ENCODE peak calls at places on chromosome 15, in five cellular contexts. D, L, Z, W and F are unnamed samples. For H3K4me1, the result is how much of the 10 kb centered on the place peaks cover.

GRCh38 chr15:69609776-69610175 is 157.2 kb downstream of the RPLP1 start:
- DNase-seq in Z (no peak), L (no peak), D (no peak), W (no peak), F (no peak)

GRCh38 chr15:44775923-44776322 is 39.6 kb downstream of the TRIM69 start:
- DNase-seq in D (no peak), Z (peak), W (no peak), L (no peak), F (peak)

GRCh38 chr15:63858881-63859280 is 25.1 kb upstream of the HERC1 start:
- DNase-seq in Z (peak), L (no peak), D (no peak), W (no peak), F (no peak)

GRCh38 chr15:65512807-65513416 is 4.6 kb downstream of the DPP8 start:
- DNase-seq in D (peak), L (no peak), Z (peak), W (no peak), F (no peak)

GRCh38 chr15:63025460-63025859 is 17.1 kb upstream of the TPM1 start:
- DNase-seq in D (no peak), W (no peak), Z (no peak), L (no peak), F (no peak)

GRCh38 chr15:58498821-58499580 is 67.2 kb downstream of the LIPC start:
- DNase-seq in L (no peak), Z (peak), W (no peak), D (no peak), F (no peak)

GRCh38 chr15:95440712-95441111 is 889.8 kb upstream of the NR2F2 start:
- DNase-seq in W (no peak), Z (no peak), L (no peak), D (no peak), F (no peak)

GRCh38 chr15:82917252-82917651 is 35.3 kb downstream of the HOMER2 start:
- DNase-seq in W (no peak), Z (no peak), L (no peak), D (no peak), F (no peak)

GRCh38 chr15:35774653-35775052 is 228.7 kb upstream of the DPH6 start:
- DNase-seq in L (no peak), W (no peak), D (no peak), Z (no peak), F (no peak)

GRCh38 chr15:73617310-73617709 is 15.9 kb downstream of the NPTN start:
- DNase-seq in W (no peak), Z (peak), L (no peak), D (no peak), F (no peak)

GRCh38 chr15:39156166-39156565 is 424.7 kb upstream of the THBS1 start:
- DNase-seq in W (no peak), L (no peak), Z (peak), D (no peak), F (no peak)

GRCh38 chr15:36185438-36185837 is 394.0 kb upstream of the CDIN1 start:
- DNase-seq in L (no peak), D (no peak), W (no peak), Z (no peak), F (no peak)

GRCh38 chr15:71220828-71221227 is 105.6 kb downstream of the THSD4 start:
- DNase-seq in L (no peak), D (no peak), Z (no peak), W (no peak), F (no peak)

GRCh38 chr15:78930577-78931388 is 14.1 kb downstream of the CTSH start:
- DNase-seq in W (no peak), L (peak), Z (peak), D (no peak), F (peak)

GRCh38 chr15:100170673-100171210 is 171.0 kb downstream of the ADAMTS17 start:
- DNase-seq in Z (no peak), L (no peak), D (no peak), W (no peak), F (no peak)

GRCh38 chr15:95162967-95163531 is 931.7 kb downstream of the MCTP2 start:
- DNase-seq in W (no peak), Z (peak), D (no peak), L (no peak), F (peak)

GRCh38 chr15:52558196-52558595 is 10.6 kb downstream of the ARPP19 start:
- DNase-seq in L (no peak), W (no peak), D (no peak), Z (peak), F (peak)

GRCh38 chr15:71349736-71350515 is 234.7 kb downstream of the THSD4 start:
- DNase-seq in W (no peak), L (no peak), D (no peak), Z (no peak), F (no peak)

GRCh38 chr15:71296032-71296686 is 180.9 kb downstream of the THSD4 start:
- DNase-seq in W (no peak), L (peak), Z (peak), D (no peak), F (peak)

GRCh38 chr15:60383008-60383694 is 14.6 kb downstream of the ANXA2 start:
- DNase-seq in L (no peak), D (no peak), Z (peak), W (no peak), F (no peak)

GRCh38 chr15:69730281-69731235 is 277.9 kb downstream of the RPLP1 start:
- DNase-seq in W (no peak), L (no peak), D (no peak), Z (no peak), F (no peak)

GRCh38 chr15:63583027-63583426 is 14.2 kb upstream of the FBXL22 start:
- DNase-seq in Z (peak), W (no peak), D (no peak), L (no peak), F (peak)

GRCh38 chr15:85751731-85752421 is 42.8 kb downstream of the KLHL25 start:
- DNase-seq in W (no peak), Z (no peak), D (no peak), L (no peak), F (no peak)

GRCh38 chr15:41824062-41824745 is 3.7 kb upstream of the JMJD7 start:
- DNase-seq in D (no peak), Z (no peak), W (no peak), L (no peak), F (no peak)

GRCh38 chr15:66625974-66626373 is 60.2 kb upstream of the LCTL start:
- DNase-seq in W (no peak), D (no peak), Z (no peak), L (no peak), F (peak)

DNA sequence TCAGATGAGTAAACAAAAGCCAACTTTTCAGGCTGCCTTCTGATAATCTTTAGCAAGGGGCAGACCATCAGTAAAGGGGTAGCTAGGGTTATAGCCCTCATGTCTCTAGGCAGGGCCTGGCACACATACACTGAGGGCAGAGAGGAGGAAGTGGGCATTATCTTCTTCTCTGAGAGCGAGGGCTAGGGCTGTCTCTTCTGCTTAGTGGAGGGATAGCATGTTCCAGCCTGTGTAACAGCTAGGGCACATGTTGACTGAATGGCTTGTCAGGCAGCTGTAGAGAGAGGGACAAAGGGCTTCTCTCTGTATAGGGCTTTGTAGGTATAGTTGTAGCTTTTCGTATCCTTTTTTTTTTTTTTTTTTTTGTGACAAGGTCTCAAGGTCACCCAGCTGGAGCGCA is 17.8 kb downstream of the CRTC3 start:
- DNase-seq in L (no peak), D (no peak), Z (no peak), W (no peak), F (no peak)
- H3K27ac ChIP-seq in L (no peak), D (no peak), Z (no peak), W (no peak), F (no peak)

DNA sequence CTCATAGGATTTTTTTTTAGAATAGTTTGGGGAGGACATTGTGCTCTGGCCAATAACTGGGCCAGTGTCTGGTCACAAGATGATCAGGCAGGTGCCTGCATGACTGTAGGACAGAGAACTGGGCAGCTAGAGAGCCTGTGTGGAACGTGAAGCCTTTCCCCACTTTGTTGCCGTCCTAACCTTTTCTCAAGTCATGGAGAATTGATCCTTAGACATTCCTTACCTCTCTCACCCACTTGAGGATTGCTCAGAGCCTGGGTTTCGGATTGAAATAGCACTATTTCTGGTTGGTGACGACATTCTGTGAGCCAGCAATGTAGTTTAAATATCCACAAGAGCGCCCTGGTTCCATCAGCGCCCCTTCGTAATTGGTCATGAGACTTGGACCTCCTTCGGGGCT is 138.4 kb downstream of the IGF1R start:
- DNase-seq in D (no peak), Z (no peak), W (no peak), L (no peak), F (no peak)
- H3K4me1 ChIP-seq in D (under half), Z (under half), W (under half), L (under half), F (under half)

DNA sequence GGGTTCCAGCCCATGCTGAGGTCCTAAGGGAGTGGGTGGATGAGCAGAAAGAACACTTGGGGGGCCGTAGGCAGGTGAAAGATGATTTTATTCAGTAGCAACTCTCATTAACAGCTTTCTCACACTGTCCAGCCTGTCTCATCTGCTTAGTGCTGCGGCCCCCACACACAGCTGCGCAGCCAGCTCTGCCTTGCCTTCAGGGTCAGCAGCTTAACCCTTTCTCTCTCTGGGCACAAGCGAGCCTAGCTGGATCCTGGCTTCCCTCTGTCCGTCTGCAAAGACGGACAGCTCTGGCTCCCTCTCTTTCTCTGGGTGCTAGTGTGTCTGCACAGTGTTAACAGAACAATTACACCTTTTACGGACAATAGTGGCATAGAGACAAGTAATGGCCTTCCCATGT is 21.3 kb downstream of the NPAP1 start:
- DNase-seq in L (no peak), W (no peak), Z (no peak), D (no peak), F (no peak)
- H3K27ac ChIP-seq in L (no peak), W (no peak), Z (no peak), D (no peak), F (no peak)

DNA sequence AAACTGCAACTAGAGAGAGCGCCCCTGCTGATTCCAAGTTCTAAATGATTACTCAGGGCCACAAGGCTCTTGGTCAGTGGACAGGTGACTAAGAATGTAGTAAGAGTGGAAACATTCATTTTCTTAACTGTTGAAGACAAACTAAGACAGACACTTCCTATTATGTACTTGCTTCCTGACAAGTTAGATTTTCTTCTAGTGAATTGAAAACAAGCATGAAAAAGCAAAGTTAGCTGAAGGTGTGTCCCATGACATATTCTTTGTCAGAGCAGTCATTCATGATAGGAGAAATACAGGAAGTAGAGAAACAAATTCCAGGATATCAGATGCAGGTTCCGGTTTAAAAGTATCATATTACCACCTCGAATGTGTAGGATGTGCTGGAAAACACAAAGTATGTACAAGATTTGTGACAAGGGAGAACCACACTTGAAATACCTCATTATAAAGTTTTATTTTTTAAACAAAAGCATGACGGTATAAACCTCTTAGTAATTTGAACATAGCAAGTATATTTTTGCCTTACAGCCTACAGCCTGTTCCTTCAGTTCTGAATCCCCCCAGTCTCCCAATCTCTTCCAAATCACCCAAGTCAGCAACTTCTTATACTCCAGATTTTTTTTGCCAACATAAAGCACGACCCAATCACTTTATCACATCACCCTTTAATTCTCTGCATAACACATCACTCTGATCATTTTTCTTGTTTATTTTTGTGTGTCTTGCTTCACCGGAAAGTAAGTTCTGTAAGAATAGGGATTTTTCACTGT is 6.2 kb downstream of the TSPAN3 start:
- DNase-seq in W (no peak), Z (peak), D (no peak), L (no peak), F (peak)
- H3K4me1 ChIP-seq in W (under half), Z (half or more), D (under half), L (under half), F (half or more)